ENCODE peak calls at places on chromosome 15, in six cellular contexts. U is A549; E is naive thymus-derived CD4-positive, alpha-beta T cell; F is spleen; J is cardiac fibroblast; V is breast epithelium. D is an unnamed sample.

GRCh38 chr15:60840306-60840702 is 361.4 kb upstream of the ICE2 start:
- DNase-seq in E (no peak), V (no peak), J (peak; percentile 69), U (no peak), F (no peak), D (peak; percentile 51)

GRCh38 chr15:25844542-25844941 is 18.6 kb downstream of the ATP10A start:
- DNase-seq in F (no peak), E (no peak), U (no peak), J (no peak), V (no peak), D (no peak)

GRCh38 chr15:72991026-72991425 is 61.2 kb upstream of the NEO1 start:
- DNase-seq in E (no peak), U (no peak), F (no peak), J (peak; percentile 27), V (no peak), D (no peak)

GRCh38 chr15:69919816-69920215 is 177.9 kb downstream of the TLE3 start:
- DNase-seq in F (no peak), U (no peak), V (no peak), E (no peak), J (no peak), D (no peak)

GRCh38 chr15:80695911-80696651 is 971 bp downstream of the ABHD17C start:
- DNase-seq in U (peak; percentile 94), J (peak; percentile 34), V (no peak), E (peak; percentile 20), F (no peak), D (peak; percentile 54)

GRCh38 chr15:34271493-34271892 is 46.7 kb downstream of the EMC4 start:
- DNase-seq in J (peak; percentile 78), V (no peak), F (no peak), U (no peak), E (no peak), D (peak; percentile 5)

GRCh38 chr15:56495050-56495449 is 30.1 kb upstream of the MNS1 start:
- DNase-seq in F (no peak), V (no peak), E (no peak), J (no peak), U (no peak), D (no peak)

GRCh38 chr15:84819291-84819768 is 2.2 kb downstream of the ALPK3 start:
- DNase-seq in J (no peak), E (no peak), U (no peak), F (peak; percentile 61), V (no peak), D (no peak)

GRCh38 chr15:66679657-66680108 is 22.4 kb upstream of the SMAD6 start:
- DNase-seq in V (no peak), J (no peak), U (no peak), E (no peak), F (no peak), D (no peak)

GRCh38 chr15:46111730-46112129 is 476.9 kb downstream of the SQOR start:
- DNase-seq in J (no peak), U (no peak), E (no peak), V (no peak), F (no peak), D (no peak)

GRCh38 chr15:77819841-77820728 is 187.4 kb upstream of the LINGO1 start:
- DNase-seq in E (no peak), J (peak; percentile 19), U (peak; percentile 87), V (no peak), F (no peak), D (peak; percentile 64)

GRCh38 chr15:66050264-66050663 is 181.0 kb downstream of the RAB11A start:
- DNase-seq in V (no peak), E (no peak), U (no peak), F (peak; percentile 2), J (no peak), D (no peak)

GRCh38 chr15:41284425-41285177 is 47.8 kb downstream of the OIP5 start:
- DNase-seq in V (no peak), U (peak; percentile 7), E (peak; percentile 10), F (no peak), J (peak; percentile 24), D (peak; percentile 30)

GRCh38 chr15:70213779-70214178 is 116.1 kb upstream of the TLE3 start:
- DNase-seq in U (no peak), V (no peak), E (no peak), J (no peak), F (no peak), D (no peak)

GRCh38 chr15:68203956-68204355 is 1.2 kb downstream of the CALML4 start:
- DNase-seq in U (no peak), E (no peak), F (no peak), J (no peak), V (no peak), D (no peak)

GRCh38 chr15:68205949-68206539 is 912 bp upstream of the CALML4 start:
- DNase-seq in V (no peak), F (peak; percentile 83), J (no peak), E (no peak), U (no peak), D (no peak)

GRCh38 chr15:68205558-68205944 is 419 bp upstream of the CALML4 start:
- DNase-seq in U (no peak), J (no peak), E (no peak), V (no peak), F (no peak), D (no peak)

GRCh38 chr15:68204361-68204760 is 771 bp downstream of the CALML4 start:
- DNase-seq in V (no peak), U (no peak), E (no peak), F (no peak), J (no peak), D (no peak)

DNA sequence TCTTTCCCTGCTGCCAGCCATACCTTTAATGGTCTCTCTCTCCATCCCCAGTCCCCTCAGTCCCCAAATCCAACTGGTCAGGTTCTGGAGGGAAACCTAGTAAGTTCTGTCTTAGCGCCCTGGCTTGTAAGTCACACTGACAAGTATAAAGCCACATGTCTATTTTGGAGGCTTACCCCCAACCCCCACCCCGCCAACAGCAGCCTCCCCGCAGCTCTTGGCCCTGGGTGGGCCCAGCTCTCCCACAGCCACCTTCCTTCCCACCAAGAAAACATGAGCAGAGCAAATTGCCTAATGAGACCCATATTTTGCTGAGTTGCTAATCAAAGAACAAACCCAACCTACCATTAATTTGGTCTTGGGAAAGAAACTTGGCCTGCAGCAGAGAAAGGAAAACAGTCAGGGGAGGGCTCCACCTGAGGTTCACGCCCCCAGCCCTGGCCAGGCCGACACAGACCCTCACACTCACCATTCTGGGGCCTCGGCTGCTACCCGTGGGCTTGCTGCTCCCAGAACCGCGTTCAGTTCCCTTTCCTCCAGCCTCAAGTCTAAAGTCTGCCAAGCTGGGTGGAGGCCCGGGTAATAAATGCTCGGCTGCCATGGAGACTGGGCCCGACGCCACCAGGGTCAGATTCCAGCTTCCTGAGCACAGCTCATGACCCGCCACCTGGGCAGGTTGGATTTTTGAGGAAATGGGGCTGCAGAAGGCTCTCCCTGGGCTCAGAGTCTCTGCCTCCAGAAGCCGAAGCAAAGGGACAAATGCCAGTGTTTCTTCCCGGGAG is at the start of gene CALML4:
- DNase-seq in E (no peak), U (no peak), F (no peak), J (no peak), V (peak; percentile 62), D (peak; percentile 72)
- H3K4me3 ChIP-seq in E (no peak within 1 kb of the TSS), U (no peak within 1 kb of the TSS), F (peak within 1 kb of the TSS; percentile 4), J (no peak within 1 kb of the TSS), V (peak within 1 kb of the TSS; percentile 39), D (no peak within 1 kb of the TSS)

GRCh38 chr15:28107894-28108255 is 8.8 kb upstream of the OCA2 start:
- DNase-seq in F (no peak), V (no peak), E (no peak), J (no peak), U (no peak), D (no peak)

GRCh38 chr15:28106294-28107110 is 7.4 kb upstream of the OCA2 start:
- DNase-seq in F (peak; percentile 81), V (no peak), U (peak; percentile 51), E (peak; percentile 32), J (no peak), D (no peak)

GRCh38 chr15:28105793-28106192 is 6.7 kb upstream of the OCA2 start:
- DNase-seq in E (no peak), J (no peak), F (no peak), V (no peak), U (no peak), D (no peak)

GRCh38 chr15:28105224-28105791 is 6.2 kb upstream of the OCA2 start:
- DNase-seq in F (no peak), U (no peak), V (no peak), J (no peak), E (no peak), D (no peak)

GRCh38 chr15:28107111-28107893 is 8.2 kb upstream of the OCA2 start:
- DNase-seq in E (peak; percentile 31), J (peak; percentile 34), U (no peak), F (peak; percentile 75), V (no peak), D (no peak)
- H3K4me3 ChIP-seq in E (peak overlapping the region; percentile 65), J (peak overlapping the region; percentile 55), U (peak overlapping the region; percentile 42), F (peak overlapping the region; percentile 53), V (peak overlapping the region; percentile 67), D (no peak overlapping the region)

DNA sequence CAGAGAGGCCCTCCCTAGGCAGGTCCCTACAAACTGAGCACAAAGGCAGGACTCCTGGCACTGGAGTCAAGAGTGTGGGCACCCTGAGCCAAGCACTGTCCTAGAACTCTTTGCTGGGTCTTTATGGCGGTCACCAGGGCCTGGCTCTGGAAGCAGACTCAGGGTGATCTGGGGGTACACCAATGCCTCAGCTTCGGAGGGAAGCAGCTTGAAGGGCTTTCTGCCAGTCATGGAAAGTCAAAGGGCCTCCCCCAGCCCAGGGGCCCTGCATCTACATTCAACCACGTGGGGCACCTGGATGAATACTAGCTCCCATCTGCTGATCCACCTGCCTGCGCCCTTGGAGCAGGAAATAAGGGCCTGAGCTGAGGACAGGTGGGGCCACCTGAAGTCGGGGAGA is 7.4 kb downstream of the EPB42 start:
- DNase-seq in E (no peak), U (no peak), F (no peak), V (no peak), J (no peak), D (no peak)
- H3K4me3 ChIP-seq in E (no peak overlapping the region), U (no peak overlapping the region), F (no peak overlapping the region), V (no peak overlapping the region), J (no peak overlapping the region), D (no peak overlapping the region)

GRCh38 chr15:99252326-99252725 is 1.0 kb downstream of the LRRC28 start:
- DNase-seq in J (no peak), F (no peak), U (no peak), V (no peak), E (no peak), D (no peak)
- H3K4me3 ChIP-seq in J (peak overlapping the region; percentile 77), F (no peak overlapping the region), U (peak overlapping the region; percentile 76), V (peak overlapping the region; percentile 73), E (peak overlapping the region; percentile 76), D (no peak overlapping the region)

DNA sequence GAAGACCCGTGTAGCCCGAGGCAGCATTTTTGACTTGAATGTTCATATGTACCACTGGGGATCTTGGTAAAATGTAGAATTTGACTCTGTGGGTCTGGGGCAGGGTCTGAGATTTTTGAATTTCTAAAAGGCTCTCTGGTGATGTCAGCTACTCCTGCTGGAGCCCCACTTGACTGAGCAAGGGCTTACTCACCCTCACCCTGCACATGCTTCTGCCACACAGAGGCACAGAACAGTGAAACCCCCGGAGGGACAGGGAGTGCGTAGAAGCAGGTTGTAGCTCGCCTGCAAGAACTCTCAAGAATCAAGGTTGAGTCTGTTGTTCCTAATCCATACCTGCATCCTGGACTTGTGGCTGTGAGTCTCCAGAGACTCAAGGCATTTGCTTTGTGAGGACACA is 41.1 kb downstream of the SLCO3A1 start:
- DNase-seq in U (no peak), J (no peak), E (no peak), F (no peak), V (no peak), D (no peak)
- H3K4me3 ChIP-seq in U (no peak overlapping the region), J (no peak overlapping the region), E (no peak overlapping the region), F (no peak overlapping the region), V (no peak overlapping the region), D (no peak overlapping the region)